ENCODE peak calls at places on chromosome 2, in four cellular contexts. P is stomach, E is fibroblast of lung, O is PC-3. N is an unnamed sample.

GRCh38 chr2:70192516-70192915 is 1.7 kb upstream of the C2orf42 start:
- DNase-seq in P (no peak), E (no peak), O (peak; percentile 60), N (no peak)

GRCh38 chr2:234953116-234954031 is 1.6 kb downstream of the SH3BP4 start:
- DNase-seq in P (peak; percentile 58), E (peak; percentile 43), O (peak; percentile 53), N (peak; percentile 80)

GRCh38 chr2:230885467-230886130 is 20.9 kb downstream of the ITM2C start:
- DNase-seq in P (no peak), E (peak; percentile 62), O (no peak), N (no peak)

GRCh38 chr2:230347659-230348305 is 20.8 kb downstream of the SP140L start:
- DNase-seq in P (no peak), E (peak; percentile 13), O (no peak), N (no peak)

GRCh38 chr2:101699939-101700442 is 2.5 kb downstream of the MAP4K4 start:
- DNase-seq in P (no peak), E (peak; percentile 41), O (peak; percentile 32), N (no peak)

GRCh38 chr2:237253046-237253723 is 160.8 kb downstream of the COL6A3 start:
- DNase-seq in P (no peak), E (peak; percentile 63), O (peak; percentile 85), N (no peak)

GRCh38 chr2:111007757-111008688 is 112.7 kb upstream of the BCL2L11 start:
- DNase-seq in P (no peak), E (no peak), O (peak; percentile 74), N (no peak)

GRCh38 chr2:146321175-146321574 is 1523.7 kb upstream of the ACVR2A start:
- DNase-seq in P (no peak), E (peak; percentile 59), O (no peak), N (no peak)

GRCh38 chr2:26580751-26581150 is 60.4 kb downstream of the CIB4 start:
- DNase-seq in P (no peak), E (no peak), O (no peak), N (no peak)

DNA sequence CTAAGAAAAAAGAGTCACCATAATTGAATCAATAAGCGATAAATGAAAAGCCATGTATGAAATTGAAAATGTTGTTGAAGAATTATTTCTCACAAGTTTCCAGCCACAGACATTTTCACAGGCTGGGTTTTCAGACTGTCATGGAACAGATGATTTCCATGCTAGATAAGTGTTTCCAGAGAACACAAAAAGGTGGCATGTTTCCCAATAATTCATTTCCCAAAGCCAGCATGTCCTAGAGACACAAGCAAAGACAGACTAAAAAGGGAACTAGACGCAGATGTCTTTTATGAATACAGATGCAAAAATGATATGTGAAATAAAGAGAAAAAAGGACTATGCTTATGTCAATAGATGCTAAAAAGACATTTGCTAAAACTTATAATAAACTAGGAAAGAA is 255.1 kb downstream of the EIPR1 start:
- DNase-seq in P (no peak), E (no peak), O (no peak), N (no peak)
- H3K27me3 ChIP-seq in P (no peaks in the 10 kb centered on the region), E (no peaks in the 10 kb centered on the region), O (peaks cover 20% of the 10 kb centered on the region), N (no peaks in the 10 kb centered on the region)

GRCh38 chr2:64857581-64858471 is 131.4 kb upstream of the SLC1A4 start:
- DNase-seq in P (no peak), E (peak; percentile 85), O (no peak), N (no peak)
- H3K27me3 ChIP-seq in P (no peaks in the 10 kb centered on the region), E (no peaks in the 10 kb centered on the region), O (no peaks in the 10 kb centered on the region), N (no peaks in the 10 kb centered on the region)

GRCh38 chr2:219306047-219306446 is 3.2 kb downstream of the PTPRN start:
- DNase-seq in P (no peak), E (no peak), O (no peak), N (no peak)

GRCh38 chr2:219300022-219300421 is 9.2 kb downstream of the PTPRN start:
- DNase-seq in P (no peak), E (no peak), O (no peak), N (no peak)

GRCh38 chr2:219308142-219309093 is 783 bp downstream of the PTPRN start:
- DNase-seq in P (peak; percentile 52), E (peak; percentile 67), O (peak; percentile 91), N (peak; percentile 86)

GRCh38 chr2:219302412-219302968 is 6.7 kb downstream of the PTPRN start:
- DNase-seq in P (no peak), E (no peak), O (no peak), N (no peak)

GRCh38 chr2:219304223-219304622 is 5.0 kb downstream of the PTPRN start:
- DNase-seq in P (no peak), E (no peak), O (no peak), N (no peak)
- H3K27me3 ChIP-seq in P (peaks cover 87% of the 10 kb centered on the region), E (peaks cover 19% of the 10 kb centered on the region), O (peaks cover 46% of the 10 kb centered on the region), N (peaks cover 5% of the 10 kb centered on the region)

GRCh38 chr2:15302154-15302553 is 259.0 kb downstream of the NBAS start:
- DNase-seq in P (no peak), E (peak; percentile 57), O (no peak), N (no peak)
- H3K27me3 ChIP-seq in P (no peaks in the 10 kb centered on the region), E (no peaks in the 10 kb centered on the region), O (no peaks in the 10 kb centered on the region), N (no peaks in the 10 kb centered on the region)

GRCh38 chr2:226652983-226653765 is 146.4 kb downstream of the IRS1 start:
- DNase-seq in P (no peak), E (peak; percentile 47), O (no peak), N (no peak)

GRCh38 chr2:226656367-226656766 is 143.3 kb downstream of the IRS1 start:
- DNase-seq in P (no peak), E (peak; percentile 59), O (no peak), N (no peak)

GRCh38 chr2:226658555-226658954 is 141.1 kb downstream of the IRS1 start:
- DNase-seq in P (no peak), E (peak; percentile 76), O (peak; percentile 73), N (no peak)

GRCh38 chr2:226657340-226658053 is 142.1 kb downstream of the IRS1 start:
- DNase-seq in P (no peak), E (no peak), O (no peak), N (no peak)

GRCh38 chr2:226655871-226656270 is 143.7 kb downstream of the IRS1 start:
- DNase-seq in P (no peak), E (peak; percentile 48), O (no peak), N (no peak)
- H3K27me3 ChIP-seq in P (no peaks in the 10 kb centered on the region), E (no peaks in the 10 kb centered on the region), O (no peaks in the 10 kb centered on the region), N (no peaks in the 10 kb centered on the region)